ENCODE peak calls at places on chromosomes 12 and 14, in five cellular contexts. One of them, this sample, is unnamed.

GRCh38 chr14:103517626-103518415 is 4.8 kb downstream of the CKB start:
- DNase-seq in K562: no peak
- DNase-seq in HCT116: no peak
- DNase-seq in H1: no peak
- DNase-seq in GM12878: no peak
- DNase-seq in this sample: no peak

GRCh38 chr12:79347852-79348251 is 342.9 kb downstream of the PAWR start:
- DNase-seq in K562: no peak
- DNase-seq in HCT116: no peak
- DNase-seq in H1: no peak
- DNase-seq in GM12878: no peak
- DNase-seq in this sample: no peak

GRCh38 chr12:52518574-52519469 is 1.4 kb downstream of the KRT5 start:
- DNase-seq in K562: no peak
- DNase-seq in HCT116: no peak
- DNase-seq in H1: no peak
- DNase-seq in GM12878: no peak
- DNase-seq in this sample: no peak

GRCh38 chr12:128930591-128930990 is 77.3 kb downstream of the GLT1D1 start:
- DNase-seq in K562: no peak
- DNase-seq in HCT116: no peak
- DNase-seq in H1: no peak
- DNase-seq in GM12878: no peak
- DNase-seq in this sample: no peak

GRCh38 chr14:75877292-75877691 is 104.5 kb downstream of the TGFB3 start:
- DNase-seq in K562: no peak
- DNase-seq in HCT116: no peak
- DNase-seq in H1: no peak
- DNase-seq in GM12878: no peak
- DNase-seq in this sample: no peak

GRCh38 chr14:31010935-31011334 is 14.5 kb upstream of the AP4S1 start:
- DNase-seq in K562: no peak
- DNase-seq in HCT116: no peak
- DNase-seq in H1: no peak
- DNase-seq in GM12878: no peak
- DNase-seq in this sample: no peak

GRCh38 chr14:105941226-105942166 is 415.1 kb downstream of the TMEM121 start:
- DNase-seq in K562: no peak
- DNase-seq in HCT116: no peak
- DNase-seq in H1: no peak
- DNase-seq in GM12878: no peak
- DNase-seq in this sample: no peak

GRCh38 chr14:68214431-68214830 is 394.9 kb downstream of the RAD51B start:
- DNase-seq in K562: no peak
- DNase-seq in HCT116: no peak
- DNase-seq in H1: no peak
- DNase-seq in GM12878: no peak
- DNase-seq in this sample: no peak

GRCh38 chr12:28083816-28084678 is 106.2 kb upstream of the CCDC91 start:
- DNase-seq in K562: no peak
- DNase-seq in HCT116: no peak
- DNase-seq in H1: no peak
- DNase-seq in GM12878: no peak
- DNase-seq in this sample: no peak

GRCh38 chr12:83031301-83031700 is 344.6 kb downstream of the TMTC2 start:
- DNase-seq in K562: no peak
- DNase-seq in HCT116: no peak
- DNase-seq in H1: no peak
- DNase-seq in GM12878: no peak
- DNase-seq in this sample: no peak

GRCh38 chr12:90085491-90086274 is 377.0 kb upstream of the ATP2B1 start:
- DNase-seq in K562: no peak
- DNase-seq in HCT116: no peak
- DNase-seq in H1: no peak
- DNase-seq in GM12878: no peak
- DNase-seq in this sample: no peak

GRCh38 chr14:45715946-45716345 is 462.9 kb upstream of the MIS18BP1 start:
- DNase-seq in K562: no peak
- DNase-seq in HCT116: no peak
- DNase-seq in H1: no peak
- DNase-seq in GM12878: no peak
- DNase-seq in this sample: no peak

GRCh38 chr14:58865520-58866281 is 227.9 kb downstream of the DACT1 start:
- DNase-seq in K562: no peak
- DNase-seq in HCT116: no peak
- DNase-seq in H1: no peak
- DNase-seq in GM12878: no peak
- DNase-seq in this sample: no peak

GRCh38 chr12:47894068-47894467 is 10.7 kb downstream of the VDR start:
- DNase-seq in K562: no peak
- DNase-seq in HCT116: no peak
- DNase-seq in H1: no peak
- DNase-seq in GM12878: no peak
- DNase-seq in this sample: no peak

GRCh38 chr12:113485330-113485729 is 13.7 kb upstream of the LHX5 start:
- DNase-seq in K562: peak
- DNase-seq in HCT116: no peak
- DNase-seq in H1: no peak
- DNase-seq in GM12878: no peak
- DNase-seq in this sample: no peak

GRCh38 chr14:78983126-78983525 is 813.0 kb downstream of the NRXN3 start:
- DNase-seq in K562: no peak
- DNase-seq in HCT116: no peak
- DNase-seq in H1: no peak
- DNase-seq in GM12878: no peak
- DNase-seq in this sample: no peak

GRCh38 chr14:74670726-74671125 is 42.2 kb downstream of the AREL1 start:
- DNase-seq in K562: no peak
- DNase-seq in HCT116: no peak
- DNase-seq in H1: no peak
- DNase-seq in GM12878: no peak
- DNase-seq in this sample: no peak

GRCh38 chr12:74043343-74043742 is 494.3 kb upstream of the ATXN7L3B start:
- DNase-seq in K562: no peak
- DNase-seq in HCT116: peak
- DNase-seq in H1: no peak
- DNase-seq in GM12878: no peak
- DNase-seq in this sample: no peak

GRCh38 chr12:17527021-17527420 is 563.0 kb downstream of the RERGL start:
- DNase-seq in K562: no peak
- DNase-seq in HCT116: no peak
- DNase-seq in H1: no peak
- DNase-seq in GM12878: no peak
- DNase-seq in this sample: no peak

GRCh38 chr12:22282283-22282682 is 52.2 kb downstream of the ST8SIA1 start:
- DNase-seq in K562: no peak
- DNase-seq in HCT116: no peak
- DNase-seq in H1: no peak
- DNase-seq in GM12878: no peak
- DNase-seq in this sample: no peak

GRCh38 chr14:22549981-22550670 is 38.9 kb downstream of the DAD1 start:
- DNase-seq in K562: no peak
- DNase-seq in HCT116: no peak
- DNase-seq in H1: peak
- DNase-seq in GM12878: peak
- DNase-seq in this sample: no peak

GRCh38 chr12:11825278-11825677 is 175.8 kb downstream of the ETV6 start:
- DNase-seq in K562: no peak
- DNase-seq in HCT116: no peak
- DNase-seq in H1: no peak
- DNase-seq in GM12878: no peak
- DNase-seq in this sample: no peak

GRCh38 chr12:40697566-40698257 is 5.5 kb downstream of the CNTN1 start:
- DNase-seq in K562: no peak
- DNase-seq in HCT116: no peak
- DNase-seq in H1: no peak
- DNase-seq in GM12878: no peak
- DNase-seq in this sample: no peak

GRCh38 chr14:20782280-20782890 is 1.3 kb downstream of the RNASE6 start:
- DNase-seq in K562: no peak
- DNase-seq in HCT116: no peak
- DNase-seq in H1: no peak
- DNase-seq in GM12878: no peak
- DNase-seq in this sample: no peak

GRCh38 chr12:28237423-28237822 is 47.2 kb downstream of the CCDC91 start:
- DNase-seq in K562: no peak
- DNase-seq in HCT116: no peak
- DNase-seq in H1: no peak
- DNase-seq in GM12878: no peak
- DNase-seq in this sample: peak

GRCh38 chr12:106442575-106442974 is 85.0 kb downstream of the POLR3B start:
- DNase-seq in K562: no peak
- DNase-seq in HCT116: no peak
- DNase-seq in H1: no peak
- DNase-seq in GM12878: no peak
- DNase-seq in this sample: no peak

DNA sequence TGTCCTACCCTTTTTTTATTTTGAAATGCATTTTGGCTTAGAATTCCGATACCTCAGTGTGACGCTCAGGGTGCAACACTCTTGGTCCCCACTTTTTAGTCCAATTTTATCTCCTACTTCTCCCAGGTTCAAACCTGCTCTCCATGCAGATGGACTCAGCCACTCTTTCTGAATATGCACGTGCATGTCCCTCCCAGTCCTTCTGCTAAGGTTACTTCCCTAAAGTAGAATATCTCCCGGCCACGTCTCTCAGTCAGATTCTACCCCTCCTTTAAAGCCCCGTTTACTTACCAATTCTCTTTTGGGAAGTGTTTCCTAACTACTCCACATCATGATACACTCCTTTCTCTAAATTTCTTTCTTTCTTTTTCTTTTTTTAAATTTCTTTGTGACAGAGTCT is 15.5 kb upstream of the PARP11 start:
- DNase-seq in K562: no peak
- DNase-seq in HCT116: no peak
- DNase-seq in H1: no peak
- DNase-seq in GM12878: no peak
- DNase-seq in this sample: no peak
- TF ChIP-seq SRF in K562: no peak
- TF ChIP-seq SRF in HCT116: no peak
- TF ChIP-seq SRF in H1: no peak
- TF ChIP-seq SRF in GM12878: no peak
- TF ChIP-seq SRF in this sample: no peak

GRCh38 chr14:61252354-61253063 is 28.6 kb downstream of the TMEM30B start:
- DNase-seq in K562: peak
- DNase-seq in HCT116: peak
- DNase-seq in H1: peak
- DNase-seq in GM12878: peak
- DNase-seq in this sample: peak

GRCh38 chr14:61250063-61250462 is 31.1 kb downstream of the TMEM30B start:
- DNase-seq in K562: no peak
- DNase-seq in HCT116: no peak
- DNase-seq in H1: no peak
- DNase-seq in GM12878: no peak
- DNase-seq in this sample: no peak

GRCh38 chr14:61254803-61255526 is 26.2 kb downstream of the TMEM30B start:
- DNase-seq in K562: no peak
- DNase-seq in HCT116: no peak
- DNase-seq in H1: peak
- DNase-seq in GM12878: no peak
- DNase-seq in this sample: no peak

GRCh38 chr14:61255968-61256367 is 25.2 kb downstream of the TMEM30B start:
- DNase-seq in K562: no peak
- DNase-seq in HCT116: no peak
- DNase-seq in H1: no peak
- DNase-seq in GM12878: no peak
- DNase-seq in this sample: no peak

DNA sequence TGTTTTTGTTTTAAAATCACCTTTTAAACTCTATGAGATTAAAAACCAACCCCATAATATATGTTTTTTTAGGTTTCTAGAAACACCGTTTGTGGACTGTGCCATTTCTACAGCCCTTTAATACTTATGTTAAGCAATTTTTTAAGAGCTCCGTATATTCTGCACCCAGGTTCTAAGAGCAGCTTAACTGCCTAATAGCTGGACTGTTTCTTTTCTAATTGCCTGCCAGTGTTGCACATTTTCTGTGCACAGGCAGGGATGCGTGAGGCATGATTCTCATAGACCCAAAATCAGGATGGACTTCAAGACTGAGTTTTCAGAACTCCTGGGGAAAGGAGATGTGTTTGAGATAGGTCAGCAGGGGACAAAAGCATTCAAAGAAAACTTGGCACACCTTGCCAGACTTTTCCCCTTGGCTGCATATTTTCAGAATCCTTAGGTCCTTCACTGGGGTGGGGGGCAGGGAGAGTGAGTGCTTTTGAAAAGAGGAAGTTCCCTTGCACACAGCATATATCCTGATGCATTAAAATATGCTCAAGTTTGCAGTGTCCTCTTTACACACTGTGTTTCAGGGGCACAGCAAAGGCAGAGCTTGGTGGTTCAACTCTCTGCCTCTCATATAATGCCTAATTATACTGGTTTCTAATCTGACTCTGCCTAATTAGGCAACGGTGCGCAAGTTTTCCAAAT is 27.9 kb downstream of the TMEM30B start:
- DNase-seq in K562: no peak
- DNase-seq in HCT116: no peak
- DNase-seq in H1: no peak
- DNase-seq in GM12878: no peak
- DNase-seq in this sample: no peak
- H3K9ac ChIP-seq in K562: no peak
- H3K9ac ChIP-seq in HCT116: no peak
- H3K9ac ChIP-seq in H1: no peak
- H3K9ac ChIP-seq in GM12878: no peak
- H3K9ac ChIP-seq in this sample: no peak

GRCh38 chr12:66441905-66442559 is 139.7 kb downstream of the HELB start:
- DNase-seq in K562: no peak
- DNase-seq in HCT116: no peak
- DNase-seq in H1: no peak
- DNase-seq in GM12878: no peak
- DNase-seq in this sample: no peak

GRCh38 chr12:66438601-66439000 is 136.3 kb downstream of the HELB start:
- DNase-seq in K562: no peak
- DNase-seq in HCT116: no peak
- DNase-seq in H1: no peak
- DNase-seq in GM12878: no peak
- DNase-seq in this sample: no peak
- TF ChIP-seq SRF in K562: no peak
- TF ChIP-seq SRF in HCT116: no peak
- TF ChIP-seq SRF in H1: no peak
- TF ChIP-seq SRF in GM12878: no peak
- TF ChIP-seq SRF in this sample: no peak

DNA sequence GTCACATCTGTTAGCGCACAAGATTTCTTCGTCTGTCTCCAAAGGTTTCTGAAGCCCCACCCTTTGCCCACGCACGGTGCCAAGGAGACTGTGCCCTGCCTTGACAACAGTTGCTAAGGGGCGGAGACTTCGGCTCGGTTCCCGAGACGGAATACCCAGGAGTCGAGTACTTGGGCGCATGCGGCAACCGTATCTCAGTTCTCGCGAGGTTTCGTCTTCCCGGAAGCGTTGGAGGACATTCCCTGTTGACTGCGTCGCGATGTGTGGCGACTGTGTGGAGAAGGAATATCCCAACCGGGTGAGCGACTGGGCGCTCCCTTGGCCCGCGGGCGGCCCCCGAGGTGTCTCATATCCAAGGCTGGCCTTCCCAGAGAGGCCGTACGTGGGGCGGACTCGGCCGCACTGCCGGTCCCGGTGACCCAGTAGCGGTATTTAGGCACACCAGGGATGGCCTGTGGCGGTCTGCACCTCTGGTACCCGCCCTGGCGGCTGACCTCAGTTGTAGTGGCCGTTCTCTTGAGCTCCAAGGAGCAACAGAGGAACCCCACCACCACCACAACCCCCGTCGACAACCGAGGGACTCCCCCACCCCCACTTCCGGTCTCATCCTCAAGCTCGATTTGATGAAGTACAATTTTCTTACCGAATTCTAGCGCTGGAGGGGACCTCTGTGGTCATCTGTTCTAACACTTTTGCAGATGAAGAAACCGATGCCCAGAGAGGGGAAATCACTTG is at the start of gene CHURC1:
- DNase-seq in K562: peak
- DNase-seq in HCT116: peak
- DNase-seq in H1: peak
- DNase-seq in GM12878: peak
- DNase-seq in this sample: peak
- H3K9ac ChIP-seq in K562: peak
- H3K9ac ChIP-seq in HCT116: peak
- H3K9ac ChIP-seq in H1: peak
- H3K9ac ChIP-seq in GM12878: peak
- H3K9ac ChIP-seq in this sample: peak

This sample was measured in HepG2.